ENCODE peak calls at places on chromosomes 3 and 15, in four cellular contexts. R, J, U and I are unnamed samples.

GRCh38 chr15:51114437-51115119 is 19.9 kb upstream of the TNFAIP8L3 start:
- DNase-seq in J (no peak), U (peak), R (no peak), I (no peak)

GRCh38 chr3:186219211-186219638 is 110.3 kb upstream of the ETV5 start:
- DNase-seq in J (no peak), R (no peak), U (no peak), I (peak)

GRCh38 chr3:112979244-112979832 is 4.4 kb upstream of the CD200R1 start:
- DNase-seq in J (peak), R (no peak), U (peak), I (no peak)

GRCh38 chr3:196757876-196758739 is 18.5 kb downstream of the PAK2 start:
- DNase-seq in R (no peak), U (peak), J (no peak), I (no peak)

GRCh38 chr3:9211155-9211950 is 38.1 kb downstream of the SRGAP3 start:
- DNase-seq in J (no peak), U (peak), R (no peak), I (no peak)

GRCh38 chr15:51076898-51077564 is 17.7 kb downstream of the TNFAIP8L3 start:
- DNase-seq in R (peak), J (peak), U (no peak), I (peak)

GRCh38 chr3:16309558-16309957 is 44.5 kb downstream of the OXNAD1 start:
- DNase-seq in R (no peak), J (peak), U (peak), I (no peak)

GRCh38 chr3:194867270-194867983 is 181.7 kb downstream of the FAM43A start:
- DNase-seq in R (peak), U (no peak), J (no peak), I (no peak)

GRCh38 chr3:15384510-15385237 is 42.7 kb downstream of the METTL6 start:
- DNase-seq in J (peak), U (no peak), R (no peak), I (no peak)

GRCh38 chr3:128781164-128781563 is 55.2 kb downstream of the RAB7A start:
- DNase-seq in U (no peak), R (no peak), J (no peak), I (no peak)

GRCh38 chr3:14290631-14291385 is 111.6 kb upstream of the SLC6A6 start:
- DNase-seq in J (no peak), U (no peak), R (no peak), I (no peak)

GRCh38 chr3:119632829-119633228 is 27.6 kb downstream of the POPDC2 start:
- DNase-seq in U (no peak), R (no peak), J (no peak), I (no peak)

GRCh38 chr3:34073961-34074360 is 275.5 kb downstream of the PDCD6IP start:
- DNase-seq in U (no peak), R (no peak), J (peak), I (no peak)

GRCh38 chr3:112687214-112687613 is 46.3 kb upstream of the CCDC80 start:
- DNase-seq in J (no peak), R (no peak), U (no peak), I (no peak)

GRCh38 chr3:8793242-8793641 is 23.8 kb upstream of the OXTR start:
- DNase-seq in J (no peak), R (no peak), U (peak), I (no peak)

GRCh38 chr15:77664428-77664827 is 31.7 kb upstream of the LINGO1 start:
- DNase-seq in U (no peak), R (no peak), J (no peak), I (no peak)

GRCh38 chr3:122974764-122975162 is 52.8 kb downstream of the SEMA5B start:
- DNase-seq in U (peak), J (no peak), R (peak), I (peak)

GRCh38 chr3:127990461-127990860 is 61.8 kb upstream of the SEC61A1 start:
- DNase-seq in U (no peak), R (no peak), J (no peak), I (no peak)

GRCh38 chr3:13141991-13142412 is 68.8 kb upstream of the IQSEC1 start:
- DNase-seq in U (no peak), R (no peak), J (peak), I (peak)

GRCh38 chr3:27114684-27115083 is 254.5 kb downstream of the NEK10 start:
- DNase-seq in U (peak), J (no peak), R (no peak), I (no peak)

GRCh38 chr15:83010709-83011270 is 649 bp downstream of the C15orf40 start:
- DNase-seq in R (peak), J (peak), U (peak), I (peak)

GRCh38 chr3:8303466-8303865 is 198.2 kb upstream of the LMCD1 start:
- DNase-seq in R (no peak), U (no peak), J (no peak), I (no peak)

GRCh38 chr15:53693729-53694533 is 65.5 kb downstream of the WDR72 start:
- DNase-seq in R (peak), J (no peak), U (no peak), I (no peak)

GRCh38 chr3:100185847-100186246 is 71.5 kb upstream of the FILIP1L start:
- DNase-seq in J (no peak), U (no peak), R (no peak), I (no peak)

GRCh38 chr15:84681822-84682221 is 23.8 kb upstream of the NMB start:
- DNase-seq in R (no peak), J (no peak), U (no peak), I (no peak)

GRCh38 chr15:95108673-95109072 is 877.3 kb downstream of the MCTP2 start:
- DNase-seq in J (no peak), U (no peak), R (no peak), I (no peak)